ENCODE peak calls at places on chromosomes 13 and 19, in six cellular contexts. T is HCT116, M is esophagus squamous epithelium, J is left lung, A is heart left ventricle, Q is IMR-90. L is an unnamed sample.
A peak's percentile ranks its signal among the peaks of the same experiment; 100 is the strongest.

GRCh38 chr13:106348032-106348431 is 187.4 kb downstream of the EFNB2 start:
- DNase-seq in Q (peak; percentile 48), T (peak; percentile 64), J (no peak), A (no peak), M (no peak), L (peak; percentile 86)

GRCh38 chr13:73952683-73953082 is 181.5 kb downstream of the KLF12 start:
- DNase-seq in M (no peak), A (no peak), J (no peak), T (no peak), Q (peak; percentile 86), L (no peak)

GRCh38 chr19:8611391-8611883 is 922 bp upstream of the ADAMTS10 start:
- DNase-seq in T (no peak), Q (no peak), M (no peak), A (no peak), J (peak; percentile 71), L (no peak)

GRCh38 chr19:32351807-32352630 is 6.6 kb downstream of the ZNF507 start:
- DNase-seq in Q (peak; percentile 69), M (no peak), J (no peak), T (no peak), A (no peak), L (no peak)

GRCh38 chr13:101292711-101293110 is 123.6 kb downstream of the NALCN start:
- DNase-seq in J (no peak), T (no peak), M (no peak), Q (peak; percentile 60), A (no peak), L (peak; percentile 26)

GRCh38 chr19:3975144-3975543 is 4.2 kb upstream of the DAPK3 start:
- DNase-seq in A (no peak), Q (no peak), T (no peak), M (no peak), J (no peak), L (no peak)

GRCh38 chr19:44847144-44848035 is 1.3 kb downstream of the NECTIN2 start:
- DNase-seq in Q (peak; percentile 58), J (peak; percentile 91), M (no peak), A (peak; percentile 80), T (peak; percentile 8), L (peak; percentile 19)

GRCh38 chr13:73607489-73608156 is 526.6 kb downstream of the KLF12 start:
- DNase-seq in T (no peak), Q (peak; percentile 46), A (no peak), J (no peak), M (no peak), L (no peak)

GRCh38 chr13:32669030-32669646 is 82.9 kb downstream of the PDS5B start:
- DNase-seq in T (peak; percentile 28), A (no peak), J (no peak), Q (peak; percentile 67), M (no peak), L (no peak)

GRCh38 chr13:82597737-82598136 is 1284.5 kb downstream of the SLITRK1 start:
- DNase-seq in Q (no peak), T (no peak), M (no peak), A (no peak), J (no peak), L (no peak)

GRCh38 chr13:107450426-107450825 is 764.9 kb downstream of the LIG4 start:
- DNase-seq in Q (peak; percentile 35), M (no peak), T (no peak), A (no peak), J (no peak), L (no peak)

GRCh38 chr13:29754486-29754806 is 96.0 kb downstream of the UBL3 start:
- DNase-seq in M (no peak), A (no peak), Q (peak; percentile 61), J (no peak), T (peak; percentile 22), L (no peak)

GRCh38 chr13:76854894-76855293 is 31.3 kb downstream of the KCTD12 start:
- DNase-seq in J (no peak), Q (peak; percentile 16), A (no peak), M (no peak), T (no peak), L (peak; percentile 85)

GRCh38 chr13:112995395-112996091 is 26.5 kb downstream of the MCF2L start:
- DNase-seq in Q (no peak), A (no peak), M (no peak), J (peak; percentile 67), T (no peak), L (no peak)

GRCh38 chr13:23949200-23949599 is 51.9 kb upstream of the C1QTNF9B start:
- DNase-seq in A (no peak), M (no peak), Q (no peak), T (no peak), J (no peak), L (no peak)

GRCh38 chr13:91247768-91248167 is 99.7 kb upstream of the MIR17HG start:
- DNase-seq in A (no peak), M (no peak), Q (no peak), T (no peak), J (no peak), L (no peak)

GRCh38 chr19:5445667-5446066 is 9.6 kb upstream of the ZNRF4 start:
- DNase-seq in M (no peak), T (no peak), A (peak; percentile 57), J (no peak), Q (no peak), L (peak; percentile 26)

GRCh38 chr19:13995878-13996765 is 10.0 kb downstream of the RFX1 start:
- DNase-seq in J (peak; percentile 60), Q (no peak), T (no peak), M (no peak), A (peak; percentile 48), L (no peak)

GRCh38 chr19:18223860-18224524 is 2.2 kb downstream of the PDE4C start:
- DNase-seq in Q (no peak), J (peak; percentile 86), M (no peak), T (peak; percentile 49), A (peak; percentile 76), L (no peak)

GRCh38 chr19:56091066-56091490 is 30.0 kb downstream of the ZNF787 start:
- DNase-seq in A (no peak), M (no peak), J (no peak), T (no peak), Q (peak; percentile 61), L (no peak)

GRCh38 chr19:21680026-21680425 is 87.4 kb downstream of the ZNF100 start:
- DNase-seq in J (no peak), Q (no peak), A (no peak), T (no peak), M (no peak), L (no peak)

GRCh38 chr13:113618455-113618854 is 33.9 kb downstream of the TFDP1 start:
- DNase-seq in J (peak; percentile 55), M (no peak), A (peak; percentile 44), T (no peak), Q (no peak), L (no peak)

GRCh38 chr13:87084192-87084591 is 587.0 kb upstream of the SLITRK5 start:
- DNase-seq in Q (no peak), A (no peak), J (no peak), M (no peak), T (no peak), L (no peak)

GRCh38 chr13:26300140-26300539 is 46.2 kb downstream of the CDK8 start:
- DNase-seq in M (no peak), Q (peak; percentile 86), A (no peak), J (no peak), T (peak; percentile 19), L (peak; percentile 25)

GRCh38 chr13:69545500-69546025 is 562.1 kb upstream of the ATXN8OS start:
- DNase-seq in A (no peak), J (no peak), T (no peak), M (no peak), Q (no peak), L (no peak)

GRCh38 chr19:4589579-4590410 is 30.3 kb upstream of the SEMA6B start:
- DNase-seq in T (no peak), Q (no peak), A (no peak), J (no peak), M (no peak), L (no peak)

DNA sequence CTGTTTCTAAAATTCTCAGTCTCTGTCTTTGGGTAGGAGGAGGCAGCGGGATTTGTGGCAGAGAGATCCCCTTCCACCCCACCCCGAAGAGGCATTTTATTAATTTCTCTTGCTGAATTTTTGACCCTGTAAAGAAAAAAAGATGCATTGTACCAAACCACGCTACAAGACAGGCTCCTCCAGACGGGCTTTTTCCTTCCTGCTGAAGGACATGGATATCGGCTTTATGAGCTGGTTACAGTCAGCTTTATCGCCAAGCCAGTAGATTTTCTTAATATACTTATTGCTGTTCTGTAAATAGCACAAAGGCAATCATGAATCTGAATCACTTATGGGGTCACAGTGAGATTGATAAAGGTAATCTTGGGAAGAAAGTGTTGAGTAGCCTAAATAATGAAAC is 24.5 kb downstream of the MBNL2 start:
- DNase-seq in A (no peak), J (no peak), T (no peak), Q (no peak), M (no peak), L (no peak)
- H3K4me1 ChIP-seq in A (peaks cover 100% of the 10 kb centered on the region), J (peaks cover 66% of the 10 kb centered on the region), T (peaks cover 54% of the 10 kb centered on the region), Q (peaks cover 23% of the 10 kb centered on the region), M (peaks cover 30% of the 10 kb centered on the region), L (peaks cover 19% of the 10 kb centered on the region)

DNA sequence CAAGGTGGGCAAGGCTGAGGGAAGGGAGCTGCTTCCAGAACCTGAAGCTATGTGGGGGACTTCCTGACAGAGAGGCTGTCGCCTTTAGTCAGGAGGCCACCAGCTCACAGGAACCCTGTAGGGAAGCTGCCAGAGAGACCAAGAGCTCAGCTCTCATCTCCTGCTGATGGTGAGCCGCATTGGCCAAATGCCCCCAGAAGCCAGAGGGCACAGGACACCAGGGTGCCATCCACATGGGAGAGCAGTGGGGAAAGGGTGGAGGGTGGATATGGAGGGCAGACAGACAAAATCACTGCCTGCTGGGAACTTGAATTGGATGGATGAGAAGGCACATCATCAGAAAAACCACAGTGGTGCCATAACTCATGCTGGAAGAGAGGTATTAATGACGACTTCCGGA is 36.0 kb downstream of the SERP2 start:
- DNase-seq in J (no peak), M (no peak), Q (no peak), A (no peak), T (no peak), L (no peak)
- H3K4me1 ChIP-seq in J (peaks cover 19% of the 10 kb centered on the region), M (no peaks in the 10 kb centered on the region), Q (peaks cover 8% of the 10 kb centered on the region), A (no peaks in the 10 kb centered on the region), T (peaks cover 8% of the 10 kb centered on the region), L (no peaks in the 10 kb centered on the region)

DNA sequence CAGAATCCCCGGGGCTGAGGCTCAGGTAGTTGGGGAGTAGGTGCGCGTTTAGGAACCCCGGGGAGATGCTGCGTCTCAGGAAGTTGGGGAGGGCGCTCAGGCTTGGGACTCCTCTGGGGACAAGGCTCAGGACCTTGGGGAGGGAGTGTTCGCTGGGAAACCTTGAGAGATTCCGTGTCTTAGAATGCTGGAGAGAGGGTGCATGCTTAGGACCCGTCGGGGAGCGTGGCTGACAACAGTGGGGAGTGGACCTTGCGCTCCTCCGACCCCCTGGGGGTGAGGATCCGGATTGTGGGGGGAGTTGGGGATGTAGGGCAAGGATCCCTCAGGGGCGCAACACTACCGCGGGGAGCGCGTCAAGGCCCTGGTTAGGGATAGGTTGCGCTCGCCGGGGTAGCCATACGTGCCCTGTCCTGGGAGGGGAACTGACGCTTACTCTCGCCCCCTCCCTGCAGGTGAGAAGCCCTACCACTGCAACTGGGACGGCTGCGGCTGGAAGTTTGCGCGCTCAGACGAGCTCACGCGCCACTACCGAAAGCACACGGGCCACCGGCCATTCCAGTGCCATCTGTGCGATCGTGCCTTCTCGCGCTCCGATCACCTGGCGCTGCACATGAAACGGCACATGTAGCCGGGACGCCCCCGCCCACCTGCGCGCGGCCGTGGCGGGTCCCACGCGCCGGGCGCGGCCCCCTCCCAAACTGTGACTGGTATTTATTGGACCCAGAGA is 1.9 kb downstream of the KLF2 start:
- DNase-seq in M (no peak), J (peak; percentile 79), A (peak; percentile 73), Q (no peak), T (no peak), L (no peak)
- H3K4me1 ChIP-seq in M (peaks cover 23% of the 10 kb centered on the region), J (peaks cover 62% of the 10 kb centered on the region), A (peaks cover 26% of the 10 kb centered on the region), Q (peaks cover 19% of the 10 kb centered on the region), T (peaks cover 18% of the 10 kb centered on the region), L (no peaks in the 10 kb centered on the region)

GRCh38 chr19:41403181-41403970 is 5.8 kb downstream of the BCKDHA start:
- DNase-seq in J (no peak), M (no peak), A (no peak), Q (no peak), T (no peak), L (no peak)
- H3K4me1 ChIP-seq in J (peaks cover 69% of the 10 kb centered on the region), M (peaks cover 40% of the 10 kb centered on the region), A (peaks cover 79% of the 10 kb centered on the region), Q (peaks cover 4% of the 10 kb centered on the region), T (peaks cover 9% of the 10 kb centered on the region), L (no peaks in the 10 kb centered on the region)